ENCODE peak calls at places on chromosomes 1 and 21, in ten cellular contexts. O, D, C, X, N, J, A, K, Z and Q are unnamed samples.

GRCh38 chr1:58968360-58968952 is 184.6 kb upstream of the JUN start:
- DNase-seq in D (peak; percentile 63), J (no peak), X (peak; percentile 84), Z (peak; percentile 72), C (peak; percentile 65), K (peak; percentile 94), A (peak; percentile 85), N (no peak), O (peak; percentile 46), Q (no peak)

GRCh38 chr1:98277111-98277510 is 356.3 kb upstream of the DPYD start:
- DNase-seq in Z (no peak), N (no peak), A (no peak), D (no peak), O (peak; percentile 76), C (no peak), K (no peak), J (peak; percentile 47), X (no peak), Q (no peak)

GRCh38 chr1:54795841-54796468 is 5.2 kb downstream of the TTC22 start:
- DNase-seq in A (no peak), X (no peak), Z (peak; percentile 90), C (no peak), N (no peak), O (no peak), J (no peak), K (no peak), D (peak; percentile 59), Q (no peak)

GRCh38 chr1:184945678-184946412 is 28.5 kb downstream of the NIBAN1 start:
- DNase-seq in O (peak; percentile 69), K (no peak), N (no peak), J (no peak), Z (no peak), D (no peak), C (no peak), A (no peak), X (no peak), Q (no peak)

GRCh38 chr1:89866568-89866967 is 45.7 kb downstream of the LRRC8D start:
- DNase-seq in A (no peak), Z (no peak), X (no peak), C (no peak), J (no peak), K (no peak), O (no peak), D (no peak), N (no peak), Q (no peak)

GRCh38 chr1:238451006-238451405 is 560.3 kb upstream of the ZP4 start:
- DNase-seq in C (no peak), K (no peak), A (no peak), J (peak; percentile 45), N (no peak), Z (no peak), X (no peak), D (no peak), O (no peak), Q (no peak)

GRCh38 chr1:228039006-228039481 is 32.2 kb downstream of the WNT3A start:
- DNase-seq in D (no peak), J (no peak), K (no peak), Z (no peak), A (no peak), O (no peak), N (peak; percentile 13), C (peak; percentile 30), X (no peak), Q (no peak)

GRCh38 chr1:3319874-3320245 is 134.6 kb upstream of the ARHGEF16 start:
- DNase-seq in O (peak; percentile 49), D (no peak), A (no peak), C (no peak), K (no peak), N (peak; percentile 86), J (no peak), X (peak; percentile 45), Z (peak; percentile 72), Q (no peak)

GRCh38 chr1:231714440-231714839 is 87.8 kb downstream of the DISC1 start:
- DNase-seq in Z (no peak), J (no peak), C (no peak), A (no peak), O (no peak), X (no peak), N (no peak), K (no peak), D (no peak), Q (no peak)

GRCh38 chr1:6513296-6513928 is 21.9 kb upstream of the PLEKHG5 start:
- DNase-seq in Z (no peak), D (no peak), C (no peak), K (no peak), J (no peak), N (no peak), X (no peak), O (no peak), A (no peak), Q (no peak)

GRCh38 chr1:83033682-83034081 is 965.2 kb downstream of the TTLL7 start:
- DNase-seq in K (no peak), N (no peak), X (no peak), O (no peak), A (no peak), C (no peak), J (peak; percentile 68), Z (no peak), D (no peak), Q (no peak)

GRCh38 chr1:227070638-227071285 is 130.7 kb downstream of the COQ8A start:
- DNase-seq in C (no peak), Z (no peak), X (no peak), O (no peak), K (no peak), A (no peak), J (no peak), D (no peak), N (no peak), Q (no peak)

GRCh38 chr1:152783095-152783494 is 3.0 kb upstream of the LCE1E start:
- DNase-seq in D (no peak), A (no peak), Z (no peak), N (no peak), C (no peak), J (no peak), O (no peak), K (no peak), X (no peak), Q (no peak)

GRCh38 chr21:42426424-42426823 is 22.7 kb downstream of the UBASH3A start:
- DNase-seq in K (no peak), N (no peak), J (no peak), O (no peak), X (no peak), D (no peak), A (no peak), Z (no peak), C (no peak), Q (no peak)

GRCh38 chr1:97047412-97047793 is 325.8 kb downstream of the PTBP2 start:
- DNase-seq in Z (no peak), N (no peak), C (no peak), J (no peak), A (no peak), O (no peak), D (no peak), K (no peak), X (no peak), Q (no peak)

DNA sequence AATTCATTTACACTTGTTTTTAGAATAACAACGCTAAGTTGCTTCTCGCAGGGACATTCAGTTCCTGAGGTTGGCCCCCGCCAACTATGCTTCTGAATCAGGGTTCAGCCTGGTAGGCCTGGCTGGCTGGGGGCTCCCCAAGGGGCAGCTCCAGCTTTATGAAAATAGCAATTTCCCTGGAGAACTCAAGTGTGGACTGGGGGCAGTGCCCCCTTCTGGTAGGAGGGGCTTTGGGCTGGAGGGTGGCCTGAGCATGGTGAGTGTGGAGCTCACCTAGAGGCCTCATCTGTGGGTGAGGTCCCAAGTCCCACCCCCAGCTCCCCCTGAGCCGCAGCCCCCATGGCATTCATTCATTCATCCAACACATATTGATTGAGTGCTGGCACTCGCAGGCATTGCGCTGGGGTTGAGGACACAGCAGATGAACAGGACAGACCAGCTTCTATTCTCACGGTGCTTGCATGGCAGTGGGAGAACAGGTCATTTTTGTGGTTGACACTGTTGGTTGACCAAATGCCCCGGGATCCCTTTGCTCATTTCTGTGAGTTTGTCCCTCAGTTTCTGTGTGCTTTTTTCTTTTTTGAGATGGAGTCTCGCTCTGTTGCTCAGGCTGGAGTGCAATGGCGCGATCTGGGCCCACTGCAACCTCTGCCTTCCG is 79.2 kb downstream of the UBIAD1 start:
- DNase-seq in O (no peak), C (no peak), K (no peak), A (no peak), Z (no peak), J (no peak), X (no peak), N (no peak), D (no peak), Q (no peak)
- TF ChIP-seq CTCF in O (no peak), C (no peak), K (no peak), A (no peak), Z (no peak), J (peak; percentile 6), X (no peak), N (peak; percentile 60), D (no peak), Q (no peak)

DNA sequence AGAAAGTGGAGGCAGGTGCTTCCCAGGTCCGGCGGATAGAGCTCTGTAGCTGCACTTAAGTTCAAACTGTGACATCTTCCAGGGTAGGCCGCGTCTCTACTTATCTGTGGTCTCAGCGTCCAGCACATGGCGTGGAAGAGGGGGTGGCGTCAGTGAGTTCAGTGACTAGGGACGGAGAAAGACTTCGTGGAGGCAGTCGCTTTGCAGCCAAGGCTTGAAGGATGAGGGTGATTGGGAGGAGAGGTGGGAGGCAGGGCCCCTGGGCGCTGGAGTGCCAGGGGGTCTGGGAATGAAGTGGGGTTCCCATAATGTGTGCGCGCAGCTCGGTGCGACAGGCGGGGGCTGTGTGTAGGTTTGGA is 444 bp upstream of the AGO1 start:
- DNase-seq in A (no peak), Z (no peak), J (no peak), X (no peak), N (no peak), D (no peak), K (no peak), O (no peak), C (no peak), Q (no peak)
- H3K27ac ChIP-seq in A (no peak overlapping the region), Z (peak overlapping the region; percentile 12), J (no peak overlapping the region), X (peak overlapping the region; percentile 78), N (no peak overlapping the region), D (peak overlapping the region; percentile 74), K (peak overlapping the region; percentile 80), O (no peak overlapping the region), C (peak overlapping the region; percentile 78), Q (no peak overlapping the region)

GRCh38 chr1:85365851-85366250 is 89.4 kb upstream of the BCL10 start:
- DNase-seq in O (no peak), X (no peak), D (no peak), J (no peak), C (no peak), A (no peak), N (no peak), Z (no peak), K (no peak), Q (no peak)
- H3K4me1 ChIP-seq in O (peaks cover 15% of the 10 kb centered on the region), X (no peaks in the 10 kb centered on the region), D (peaks cover 4% of the 10 kb centered on the region), J (peaks cover 10% of the 10 kb centered on the region), C (no peaks in the 10 kb centered on the region), A (peaks cover 10% of the 10 kb centered on the region), N (no peaks in the 10 kb centered on the region), Z (no peaks in the 10 kb centered on the region), K (peaks cover 81% of the 10 kb centered on the region), Q (no peaks in the 10 kb centered on the region)

DNA sequence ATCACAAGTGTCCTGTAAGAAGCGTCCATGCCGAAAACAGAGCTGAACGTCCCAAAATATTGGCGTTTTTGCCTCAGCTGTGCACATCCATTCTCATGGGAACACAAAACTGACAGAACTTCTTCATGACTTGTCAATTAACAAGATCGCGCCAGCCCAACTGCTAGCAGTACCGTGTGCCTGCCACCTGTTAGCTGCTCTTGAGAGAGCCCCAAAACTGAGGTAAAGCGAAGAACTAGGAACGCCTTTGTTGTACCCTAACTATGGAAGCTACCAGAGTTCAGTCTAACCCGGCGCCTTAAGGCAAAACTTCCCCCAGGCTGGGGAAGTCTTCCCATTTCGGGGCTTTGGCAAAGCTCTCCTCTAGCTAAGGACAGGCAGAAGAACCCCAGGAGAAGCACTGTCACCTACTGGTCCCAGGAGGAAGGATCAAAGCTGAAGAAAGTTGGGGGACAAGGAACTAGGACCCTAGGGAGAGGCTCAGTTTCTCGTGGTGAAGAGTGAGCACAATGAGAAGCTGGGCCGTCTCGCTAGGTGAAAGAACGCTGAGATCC is 719 bp downstream of the EYA3 start:
- DNase-seq in A (no peak), N (no peak), O (peak; percentile 27), C (no peak), D (no peak), Z (no peak), X (no peak), K (no peak), J (no peak), Q (no peak)
- TF ChIP-seq CTCF in A (no peak), N (no peak), O (peak; percentile 30), C (no peak), D (no peak), Z (no peak), X (peak; percentile 25), K (no peak), J (peak; percentile 51), Q (no peak)